ENCODE peak calls at places on chromosome 22, in seven cellular contexts. V is GM18507; S is stimulated activated naive CD4-positive, alpha-beta T cell; O is activated CD8-positive, alpha-beta memory T cell treated with anti-CD3 and anti-CD28 coated beads for 1 hour; A is T follicular helper cell; K is globus pallidus; L is stimulated activated CD4-positive, alpha-beta T cell treated with anti-CD3 and anti-CD28 coated beads, Interleukin-1b, Interleukin-23, amount 100 ng/mL, for 24 hours. Z is an unnamed sample.

GRCh38 chr22:26429458-26430238 is 588 bp downstream of the ASPHD2 start:
- DNase-seq in O (no peak), K (no peak), A (no peak), S (peak), V (no peak), L (no peak), Z (no peak)

GRCh38 chr22:44746836-44747519 is 5.4 kb upstream of the ARHGAP8 start:
- DNase-seq in L (no peak), V (no peak), A (no peak), K (no peak), S (no peak), O (no peak), Z (no peak)

GRCh38 chr22:45599836-45600577 is 71.6 kb upstream of the ATXN10 start:
- DNase-seq in S (no peak), O (no peak), V (no peak), A (no peak), K (no peak), L (no peak), Z (no peak)

GRCh38 chr22:44918166-44918924 is 91.5 kb downstream of the PHF21B start:
- DNase-seq in V (no peak), O (no peak), L (no peak), S (no peak), K (no peak), A (no peak), Z (no peak)

GRCh38 chr22:39570226-39570625 is 327 bp upstream of the CACNA1I start:
- DNase-seq in K (no peak), L (no peak), V (no peak), A (no peak), S (no peak), O (no peak), Z (no peak)

GRCh38 chr22:48844096-48844675 is 983.5 kb downstream of the BRD1 start:
- DNase-seq in L (no peak), K (no peak), V (no peak), A (no peak), S (no peak), O (no peak), Z (no peak)

GRCh38 chr22:46726066-46726985 is 11.7 kb downstream of the CERK start:
- DNase-seq in K (no peak), S (no peak), O (no peak), A (no peak), V (no peak), L (no peak), Z (no peak)

GRCh38 chr22:42905217-42905616 is 48.1 kb upstream of the ARFGAP3 start:
- DNase-seq in K (no peak), O (no peak), L (no peak), V (no peak), A (no peak), S (no peak), Z (no peak)

GRCh38 chr22:45268167-45268957 is 16.4 kb upstream of the UPK3A start:
- DNase-seq in K (no peak), O (no peak), V (no peak), L (no peak), A (peak), S (peak), Z (no peak)

GRCh38 chr22:39309881-39310714 is 9.3 kb downstream of the RPL3 start:
- DNase-seq in L (no peak), K (no peak), O (no peak), V (no peak), A (no peak), S (no peak), Z (no peak)

GRCh38 chr22:46735747-46736608 is 2.1 kb downstream of the CERK start:
- DNase-seq in K (no peak), V (no peak), A (no peak), L (no peak), O (no peak), S (no peak), Z (no peak)

GRCh38 chr22:42172385-42173172 is 42.0 kb upstream of the CYP2D6 start:
- DNase-seq in O (no peak), K (no peak), L (no peak), A (no peak), S (no peak), V (no peak), Z (no peak)

GRCh38 chr22:43731986-43732385 is 80.1 kb downstream of the EFCAB6 start:
- DNase-seq in K (no peak), V (no peak), S (no peak), A (no peak), L (no peak), O (no peak), Z (no peak)

GRCh38 chr22:38629108-38629507 is 27.1 kb downstream of the FAM227A start:
- DNase-seq in K (no peak), O (no peak), V (no peak), L (no peak), A (no peak), S (no peak), Z (no peak)

GRCh38 chr22:21815958-21816357 is 51.5 kb downstream of the MAPK1 start:
- DNase-seq in V (no peak), K (no peak), S (no peak), O (no peak), L (no peak), A (no peak), Z (no peak)

GRCh38 chr22:46842606-46843005 is 80.2 kb downstream of the TBC1D22A start:
- DNase-seq in V (no peak), S (no peak), L (no peak), K (no peak), A (no peak), O (no peak), Z (no peak)

GRCh38 chr22:36405671-36406070 is 17.9 kb upstream of the MYH9 start:
- DNase-seq in L (no peak), S (no peak), A (no peak), V (no peak), K (no peak), O (no peak), Z (no peak)

GRCh38 chr22:19430890-19431541 is 517 bp downstream of the HIRA start:
- DNase-seq in A (no peak), V (no peak), O (no peak), L (no peak), S (no peak), K (no peak), Z (no peak)

GRCh38 chr22:41446057-41446501 is 522 bp downstream of the TOB2 start:
- DNase-seq in V (no peak), O (no peak), K (no peak), S (no peak), L (peak), A (no peak), Z (no peak)

GRCh38 chr22:49209452-49210195 is 618.0 kb downstream of the BRD1 start:
- DNase-seq in K (peak), O (no peak), A (no peak), L (no peak), S (no peak), V (no peak), Z (no peak)

GRCh38 chr22:44369916-44370804 is 57.4 kb upstream of the SHISAL1 start:
- DNase-seq in V (no peak), K (no peak), S (no peak), L (no peak), A (no peak), O (no peak), Z (no peak)

GRCh38 chr22:21098099-21098671 is 52.4 kb downstream of the LRRC74B start:
- DNase-seq in V (no peak), S (no peak), K (no peak), L (no peak), A (no peak), O (no peak), Z (no peak)

GRCh38 chr22:49103314-49104052 is 724.2 kb downstream of the BRD1 start:
- DNase-seq in S (no peak), A (no peak), K (no peak), L (no peak), V (no peak), O (no peak), Z (no peak)

GRCh38 chr22:49785841-49786451 is 41.7 kb downstream of the BRD1 start:
- DNase-seq in A (no peak), O (no peak), L (no peak), V (no peak), S (no peak), K (no peak), Z (no peak)

GRCh38 chr22:50267591-50268390 is 2.4 kb downstream of the MAPK11 start:
- DNase-seq in S (peak), V (no peak), A (peak), K (no peak), L (peak), O (no peak), Z (no peak)

GRCh38 chr22:42680648-42681047 is 31.5 kb upstream of the CYB5R3 start:
- DNase-seq in A (no peak), O (no peak), S (no peak), K (no peak), V (no peak), L (no peak), Z (peak)

GRCh38 chr22:35334010-35334409 is 34.3 kb downstream of the TOM1 start:
- DNase-seq in O (no peak), S (no peak), V (no peak), K (no peak), A (no peak), L (peak), Z (no peak)

GRCh38 chr22:23215294-23216204 is 35.2 kb downstream of the BCR start:
- DNase-seq in V (no peak), A (no peak), O (no peak), S (no peak), L (no peak), K (no peak), Z (no peak)